ENCODE peak calls at places on chromosomes 1 and 21, in eight cellular contexts. J is NCI-H460; T is mucosa of descending colon; B is IMR-90; Z is heart left ventricle; O is T-helper 2 cell; K is activated naive CD8-positive, alpha-beta T cell treated with anti-CD3 and anti-CD28 coated beads for 36 hours; F is osteocyte. I is an unnamed sample.

GRCh38 chr21:38815060-38815405 is 9.3 kb downstream of the ETS2 start:
- DNase-seq in J (no peak), T (no peak), B (peak), Z (no peak), O (no peak), K (no peak), F (peak), I (peak)

GRCh38 chr1:114794038-114794437 is 13.6 kb upstream of the SIKE1 start:
- DNase-seq in J (no peak), T (no peak), B (no peak), Z (no peak), O (no peak), K (no peak), F (no peak), I (no peak)

GRCh38 chr1:240109130-240109529 is 17.4 kb downstream of the FMN2 start:
- DNase-seq in J (no peak), T (no peak), B (no peak), Z (no peak), O (no peak), K (no peak), F (no peak), I (no peak)

GRCh38 chr1:100377590-100378361 is 25.5 kb downstream of the CDC14A start:
- DNase-seq in J (no peak), T (no peak), B (no peak), Z (no peak), O (no peak), K (no peak), F (no peak), I (no peak)

GRCh38 chr1:184743062-184743756 is 11.4 kb downstream of the EDEM3 start:
- DNase-seq in J (peak), T (no peak), B (peak), Z (no peak), O (no peak), K (no peak), F (no peak), I (peak)

GRCh38 chr1:1213919-1214599 is at the start of gene TNFRSF4:
- DNase-seq in J (no peak), T (no peak), B (no peak), Z (peak), O (peak), K (peak), F (no peak), I (no peak)

GRCh38 chr1:51656374-51656773 is 39.5 kb downstream of the OSBPL9 start:
- DNase-seq in J (no peak), T (no peak), B (no peak), Z (no peak), O (no peak), K (no peak), F (no peak), I (no peak)

GRCh38 chr1:204651843-204652421 is 33.6 kb downstream of the LRRN2 start:
- DNase-seq in J (no peak), T (peak), B (no peak), Z (no peak), O (no peak), K (no peak), F (no peak), I (no peak)

GRCh38 chr1:58748625-58749198 is 35.1 kb downstream of the JUN start:
- DNase-seq in J (no peak), T (no peak), B (no peak), Z (no peak), O (no peak), K (no peak), F (no peak), I (no peak)

GRCh38 chr21:39908265-39908923 is 41.2 kb downstream of the PCP4 start:
- DNase-seq in J (no peak), T (no peak), B (no peak), Z (no peak), O (no peak), K (no peak), F (no peak), I (no peak)

GRCh38 chr1:199226163-199226562 is 587.3 kb downstream of the PTPRC start:
- DNase-seq in J (no peak), T (no peak), B (peak), Z (no peak), O (no peak), K (no peak), F (no peak), I (no peak)

GRCh38 chr1:226482975-226483660 is 65.4 kb upstream of the STUM start:
- DNase-seq in J (no peak), T (no peak), B (no peak), Z (no peak), O (no peak), K (no peak), F (no peak), I (peak)